ENCODE peak calls at places on chromosomes 13 and 19, in five cellular contexts. M is astrocyte of the spinal cord; D is cardiac septum; G is activated naive CD4-positive, alpha-beta T cell treated with Interleukin-2 at 50 U/mL for 16 hours; I is H54. Q is an unnamed sample.

GRCh38 chr19:36488816-36489138 is 584 bp downstream of the ZNF566 start:
- DNase-seq in M (peak; percentile 2), D (no peak), G (peak; percentile 53), I (peak; percentile 35), Q (peak; percentile 33)

GRCh38 chr13:79678100-79678499 is 197.1 kb downstream of the NDFIP2 start:
- DNase-seq in M (peak; percentile 33), D (no peak), G (no peak), I (no peak), Q (no peak)

GRCh38 chr13:73335226-73335625 is 276.4 kb downstream of the KLF5 start:
- DNase-seq in M (peak; percentile 71), D (no peak), G (no peak), I (no peak), Q (no peak)

GRCh38 chr13:71578048-71578447 is 289.0 kb downstream of the DACH1 start:
- DNase-seq in M (no peak), D (no peak), G (no peak), I (no peak), Q (no peak)

GRCh38 chr19:18507727-18508440 is 14.0 kb downstream of the ELL start:
- DNase-seq in M (peak; percentile 5), D (no peak), G (no peak), I (no peak), Q (no peak)

GRCh38 chr19:15790096-15790495 is 2.6 kb downstream of the OR10H5 start:
- DNase-seq in M (no peak), D (no peak), G (no peak), I (no peak), Q (no peak)

GRCh38 chr13:75636339-75637095 is 387 bp downstream of the LMO7 start:
- DNase-seq in M (peak; percentile 72), D (peak; percentile 80), G (peak; percentile 40), I (peak; percentile 31), Q (peak; percentile 40)

GRCh38 chr13:45799451-45799850 is 52.1 kb downstream of the SIAH3 start:
- DNase-seq in M (no peak), D (no peak), G (no peak), I (no peak), Q (no peak)

GRCh38 chr19:39795001-39795400 is 16.3 kb downstream of the LEUTX start:
- DNase-seq in M (no peak), D (no peak), G (no peak), I (no peak), Q (no peak)

GRCh38 chr13:51861728-51862300 is at the start of gene CCDC70:
- DNase-seq in M (peak; percentile 36), D (no peak), G (peak; percentile 15), I (peak; percentile 11), Q (no peak)

Q was measured in frontal cortex.